ENCODE peak calls at places on chromosomes 6 and 20, in eight cellular contexts. One of them, this sample, is unnamed.
A peak's percentile ranks its signal among the peaks of the same experiment; 100 is the strongest.

GRCh38 chr20:44133424-44133823 is 53.6 kb downstream of the JPH2 start:
- ATAC-seq in effector memory CD8-positive, alpha-beta T cell: no peak
- ATAC-seq in HCT116: no peak
- ATAC-seq in activated CD8-positive, alpha-beta memory T cell treated with anti-CD3 and anti-CD28 coated beads, Interleukin-2, amount 10 ng/mL, durations not matched to agents 7 days and 5 days: peak; percentile 7
- ATAC-seq in right cardiac atrium: no peak
- ATAC-seq in activated T-cell treated with anti-CD3 and anti-CD28 coated beads, Interleukin-2, amount 50 U/mL, for 4 hours: no peak
- ATAC-seq in PC-3: no peak
- ATAC-seq in SK-N-SH treated with all-trans-retinoic acid at 6 μM for 48 hours: no peak
- ATAC-seq in this sample: no peak

GRCh38 chr20:5689451-5689850 is 60.8 kb upstream of the SHLD1 start:
- ATAC-seq in activated T-cell treated with anti-CD3 and anti-CD28 coated beads, Interleukin-2, amount 50 U/mL, for 4 hours: no peak
- ATAC-seq in right cardiac atrium: peak; percentile 20
- ATAC-seq in SK-N-SH treated with all-trans-retinoic acid at 6 μM for 48 hours: no peak
- ATAC-seq in HCT116: no peak
- ATAC-seq in effector memory CD8-positive, alpha-beta T cell: no peak
- ATAC-seq in activated CD8-positive, alpha-beta memory T cell treated with anti-CD3 and anti-CD28 coated beads, Interleukin-2, amount 10 ng/mL, durations not matched to agents 7 days and 5 days: no peak
- ATAC-seq in PC-3: no peak
- ATAC-seq in this sample: no peak

GRCh38 chr6:27867051-27867940 is 44.9 kb downstream of the OR2B2 start:
- ATAC-seq in PC-3: no peak
- ATAC-seq in effector memory CD8-positive, alpha-beta T cell: peak; percentile 24
- ATAC-seq in HCT116: no peak
- ATAC-seq in activated CD8-positive, alpha-beta memory T cell treated with anti-CD3 and anti-CD28 coated beads, Interleukin-2, amount 10 ng/mL, durations not matched to agents 7 days and 5 days: peak; percentile 32
- ATAC-seq in right cardiac atrium: peak; percentile 37
- ATAC-seq in activated T-cell treated with anti-CD3 and anti-CD28 coated beads, Interleukin-2, amount 50 U/mL, for 4 hours: peak; percentile 34
- ATAC-seq in SK-N-SH treated with all-trans-retinoic acid at 6 μM for 48 hours: peak; percentile 62
- ATAC-seq in this sample: no peak

GRCh38 chr20:36467076-36467999 is 74.0 kb upstream of the MYL9 start:
- ATAC-seq in effector memory CD8-positive, alpha-beta T cell: peak; percentile 44
- ATAC-seq in PC-3: peak; percentile 12
- ATAC-seq in HCT116: no peak
- ATAC-seq in SK-N-SH treated with all-trans-retinoic acid at 6 μM for 48 hours: no peak
- ATAC-seq in activated CD8-positive, alpha-beta memory T cell treated with anti-CD3 and anti-CD28 coated beads, Interleukin-2, amount 10 ng/mL, durations not matched to agents 7 days and 5 days: peak; percentile 24
- ATAC-seq in right cardiac atrium: peak; percentile 66
- ATAC-seq in activated T-cell treated with anti-CD3 and anti-CD28 coated beads, Interleukin-2, amount 50 U/mL, for 4 hours: no peak
- ATAC-seq in this sample: peak; percentile 54

GRCh38 chr6:165820407-165820806 is 157.4 kb upstream of the PDE10A start:
- ATAC-seq in PC-3: no peak
- ATAC-seq in effector memory CD8-positive, alpha-beta T cell: no peak
- ATAC-seq in SK-N-SH treated with all-trans-retinoic acid at 6 μM for 48 hours: no peak
- ATAC-seq in HCT116: no peak
- ATAC-seq in right cardiac atrium: no peak
- ATAC-seq in activated CD8-positive, alpha-beta memory T cell treated with anti-CD3 and anti-CD28 coated beads, Interleukin-2, amount 10 ng/mL, durations not matched to agents 7 days and 5 days: no peak
- ATAC-seq in activated T-cell treated with anti-CD3 and anti-CD28 coated beads, Interleukin-2, amount 50 U/mL, for 4 hours: no peak
- ATAC-seq in this sample: no peak

GRCh38 chr6:89364586-89364985 is 12.1 kb upstream of the UBE2J1 start:
- ATAC-seq in activated CD8-positive, alpha-beta memory T cell treated with anti-CD3 and anti-CD28 coated beads, Interleukin-2, amount 10 ng/mL, durations not matched to agents 7 days and 5 days: no peak
- ATAC-seq in effector memory CD8-positive, alpha-beta T cell: no peak
- ATAC-seq in HCT116: no peak
- ATAC-seq in PC-3: no peak
- ATAC-seq in SK-N-SH treated with all-trans-retinoic acid at 6 μM for 48 hours: no peak
- ATAC-seq in activated T-cell treated with anti-CD3 and anti-CD28 coated beads, Interleukin-2, amount 50 U/mL, for 4 hours: no peak
- ATAC-seq in right cardiac atrium: no peak
- ATAC-seq in this sample: no peak

GRCh38 chr6:11343963-11344714 is 111.7 kb upstream of the NEDD9 start:
- ATAC-seq in activated T-cell treated with anti-CD3 and anti-CD28 coated beads, Interleukin-2, amount 50 U/mL, for 4 hours: peak; percentile 25
- ATAC-seq in right cardiac atrium: peak; percentile 26
- ATAC-seq in SK-N-SH treated with all-trans-retinoic acid at 6 μM for 48 hours: no peak
- ATAC-seq in activated CD8-positive, alpha-beta memory T cell treated with anti-CD3 and anti-CD28 coated beads, Interleukin-2, amount 10 ng/mL, durations not matched to agents 7 days and 5 days: peak; percentile 20
- ATAC-seq in PC-3: peak; percentile 93
- ATAC-seq in effector memory CD8-positive, alpha-beta T cell: peak; percentile 39
- ATAC-seq in HCT116: peak; percentile 93
- ATAC-seq in this sample: no peak

GRCh38 chr6:156557269-156557885 is 219.8 kb upstream of the ARID1B start:
- ATAC-seq in activated T-cell treated with anti-CD3 and anti-CD28 coated beads, Interleukin-2, amount 50 U/mL, for 4 hours: no peak
- ATAC-seq in activated CD8-positive, alpha-beta memory T cell treated with anti-CD3 and anti-CD28 coated beads, Interleukin-2, amount 10 ng/mL, durations not matched to agents 7 days and 5 days: no peak
- ATAC-seq in effector memory CD8-positive, alpha-beta T cell: no peak
- ATAC-seq in HCT116: peak; percentile 58
- ATAC-seq in PC-3: peak; percentile 61
- ATAC-seq in SK-N-SH treated with all-trans-retinoic acid at 6 μM for 48 hours: no peak
- ATAC-seq in right cardiac atrium: peak; percentile 85
- ATAC-seq in this sample: peak; percentile 75

GRCh38 chr20:39421571-39422099 is 459.5 kb downstream of the DHX35 start:
- ATAC-seq in effector memory CD8-positive, alpha-beta T cell: no peak
- ATAC-seq in HCT116: no peak
- ATAC-seq in PC-3: no peak
- ATAC-seq in SK-N-SH treated with all-trans-retinoic acid at 6 μM for 48 hours: no peak
- ATAC-seq in activated CD8-positive, alpha-beta memory T cell treated with anti-CD3 and anti-CD28 coated beads, Interleukin-2, amount 10 ng/mL, durations not matched to agents 7 days and 5 days: no peak
- ATAC-seq in activated T-cell treated with anti-CD3 and anti-CD28 coated beads, Interleukin-2, amount 50 U/mL, for 4 hours: no peak
- ATAC-seq in right cardiac atrium: no peak
- ATAC-seq in this sample: no peak

GRCh38 chr6:81263531-81264168 is 488.8 kb downstream of the TENT5A start:
- ATAC-seq in SK-N-SH treated with all-trans-retinoic acid at 6 μM for 48 hours: no peak
- ATAC-seq in activated T-cell treated with anti-CD3 and anti-CD28 coated beads, Interleukin-2, amount 50 U/mL, for 4 hours: no peak
- ATAC-seq in activated CD8-positive, alpha-beta memory T cell treated with anti-CD3 and anti-CD28 coated beads, Interleukin-2, amount 10 ng/mL, durations not matched to agents 7 days and 5 days: no peak
- ATAC-seq in right cardiac atrium: peak; percentile 26
- ATAC-seq in PC-3: no peak
- ATAC-seq in effector memory CD8-positive, alpha-beta T cell: no peak
- ATAC-seq in HCT116: no peak
- ATAC-seq in this sample: no peak

GRCh38 chr6:53294095-53294494 is 54.7 kb downstream of the ELOVL5 start:
- ATAC-seq in activated CD8-positive, alpha-beta memory T cell treated with anti-CD3 and anti-CD28 coated beads, Interleukin-2, amount 10 ng/mL, durations not matched to agents 7 days and 5 days: peak; percentile 41
- ATAC-seq in PC-3: no peak
- ATAC-seq in right cardiac atrium: no peak
- ATAC-seq in activated T-cell treated with anti-CD3 and anti-CD28 coated beads, Interleukin-2, amount 50 U/mL, for 4 hours: no peak
- ATAC-seq in HCT116: peak; percentile 64
- ATAC-seq in SK-N-SH treated with all-trans-retinoic acid at 6 μM for 48 hours: peak; percentile 73
- ATAC-seq in effector memory CD8-positive, alpha-beta T cell: peak; percentile 25
- ATAC-seq in this sample: no peak

GRCh38 chr20:19566226-19566960 is 191.7 kb upstream of the RIN2 start:
- ATAC-seq in activated T-cell treated with anti-CD3 and anti-CD28 coated beads, Interleukin-2, amount 50 U/mL, for 4 hours: no peak
- ATAC-seq in activated CD8-positive, alpha-beta memory T cell treated with anti-CD3 and anti-CD28 coated beads, Interleukin-2, amount 10 ng/mL, durations not matched to agents 7 days and 5 days: no peak
- ATAC-seq in effector memory CD8-positive, alpha-beta T cell: no peak
- ATAC-seq in SK-N-SH treated with all-trans-retinoic acid at 6 μM for 48 hours: no peak
- ATAC-seq in PC-3: no peak
- ATAC-seq in HCT116: no peak
- ATAC-seq in right cardiac atrium: no peak
- ATAC-seq in this sample: no peak

GRCh38 chr6:5550631-5551030 is 289.3 kb downstream of the FARS2 start:
- ATAC-seq in effector memory CD8-positive, alpha-beta T cell: no peak
- ATAC-seq in activated CD8-positive, alpha-beta memory T cell treated with anti-CD3 and anti-CD28 coated beads, Interleukin-2, amount 10 ng/mL, durations not matched to agents 7 days and 5 days: no peak
- ATAC-seq in HCT116: no peak
- ATAC-seq in PC-3: no peak
- ATAC-seq in right cardiac atrium: no peak
- ATAC-seq in activated T-cell treated with anti-CD3 and anti-CD28 coated beads, Interleukin-2, amount 50 U/mL, for 4 hours: no peak
- ATAC-seq in SK-N-SH treated with all-trans-retinoic acid at 6 μM for 48 hours: no peak
- ATAC-seq in this sample: no peak

GRCh38 chr6:170042086-170042485 is 248.8 kb downstream of the DLL1 start:
- ATAC-seq in right cardiac atrium: peak; percentile 18
- ATAC-seq in HCT116: no peak
- ATAC-seq in SK-N-SH treated with all-trans-retinoic acid at 6 μM for 48 hours: no peak
- ATAC-seq in activated CD8-positive, alpha-beta memory T cell treated with anti-CD3 and anti-CD28 coated beads, Interleukin-2, amount 10 ng/mL, durations not matched to agents 7 days and 5 days: no peak
- ATAC-seq in effector memory CD8-positive, alpha-beta T cell: no peak
- ATAC-seq in PC-3: no peak
- ATAC-seq in activated T-cell treated with anti-CD3 and anti-CD28 coated beads, Interleukin-2, amount 50 U/mL, for 4 hours: no peak
- ATAC-seq in this sample: no peak

GRCh38 chr6:167056370-167056769 is 57.2 kb downstream of the CEP43 start:
- ATAC-seq in effector memory CD8-positive, alpha-beta T cell: peak; percentile 93
- ATAC-seq in activated T-cell treated with anti-CD3 and anti-CD28 coated beads, Interleukin-2, amount 50 U/mL, for 4 hours: peak; percentile 85
- ATAC-seq in SK-N-SH treated with all-trans-retinoic acid at 6 μM for 48 hours: no peak
- ATAC-seq in activated CD8-positive, alpha-beta memory T cell treated with anti-CD3 and anti-CD28 coated beads, Interleukin-2, amount 10 ng/mL, durations not matched to agents 7 days and 5 days: peak; percentile 58
- ATAC-seq in PC-3: no peak
- ATAC-seq in right cardiac atrium: no peak
- ATAC-seq in HCT116: no peak
- ATAC-seq in this sample: no peak

GRCh38 chr6:132818404-132819359 is 4.3 kb downstream of the RPS12 start:
- ATAC-seq in activated CD8-positive, alpha-beta memory T cell treated with anti-CD3 and anti-CD28 coated beads, Interleukin-2, amount 10 ng/mL, durations not matched to agents 7 days and 5 days: no peak
- ATAC-seq in SK-N-SH treated with all-trans-retinoic acid at 6 μM for 48 hours: no peak
- ATAC-seq in activated T-cell treated with anti-CD3 and anti-CD28 coated beads, Interleukin-2, amount 50 U/mL, for 4 hours: peak; percentile 1
- ATAC-seq in right cardiac atrium: no peak
- ATAC-seq in effector memory CD8-positive, alpha-beta T cell: no peak
- ATAC-seq in PC-3: no peak
- ATAC-seq in HCT116: peak; percentile 5
- ATAC-seq in this sample: no peak

GRCh38 chr6:159961523-159961922 is 7.4 kb upstream of the IGF2R start:
- ATAC-seq in SK-N-SH treated with all-trans-retinoic acid at 6 μM for 48 hours: no peak
- ATAC-seq in activated CD8-positive, alpha-beta memory T cell treated with anti-CD3 and anti-CD28 coated beads, Interleukin-2, amount 10 ng/mL, durations not matched to agents 7 days and 5 days: no peak
- ATAC-seq in activated T-cell treated with anti-CD3 and anti-CD28 coated beads, Interleukin-2, amount 50 U/mL, for 4 hours: no peak
- ATAC-seq in PC-3: peak; percentile 86
- ATAC-seq in HCT116: no peak
- ATAC-seq in effector memory CD8-positive, alpha-beta T cell: no peak
- ATAC-seq in right cardiac atrium: peak; percentile 24
- ATAC-seq in this sample: no peak

GRCh38 chr20:17680128-17680835 is 1.8 kb downstream of the RRBP1 start:
- ATAC-seq in HCT116: no peak
- ATAC-seq in PC-3: peak; percentile 0
- ATAC-seq in SK-N-SH treated with all-trans-retinoic acid at 6 μM for 48 hours: no peak
- ATAC-seq in activated CD8-positive, alpha-beta memory T cell treated with anti-CD3 and anti-CD28 coated beads, Interleukin-2, amount 10 ng/mL, durations not matched to agents 7 days and 5 days: no peak
- ATAC-seq in effector memory CD8-positive, alpha-beta T cell: no peak
- ATAC-seq in right cardiac atrium: peak; percentile 4
- ATAC-seq in activated T-cell treated with anti-CD3 and anti-CD28 coated beads, Interleukin-2, amount 50 U/mL, for 4 hours: no peak
- ATAC-seq in this sample: no peak

GRCh38 chr6:6920114-6920983 is 187.4 kb upstream of the RREB1 start:
- ATAC-seq in activated CD8-positive, alpha-beta memory T cell treated with anti-CD3 and anti-CD28 coated beads, Interleukin-2, amount 10 ng/mL, durations not matched to agents 7 days and 5 days: no peak
- ATAC-seq in SK-N-SH treated with all-trans-retinoic acid at 6 μM for 48 hours: no peak
- ATAC-seq in activated T-cell treated with anti-CD3 and anti-CD28 coated beads, Interleukin-2, amount 50 U/mL, for 4 hours: no peak
- ATAC-seq in PC-3: no peak
- ATAC-seq in effector memory CD8-positive, alpha-beta T cell: no peak
- ATAC-seq in HCT116: no peak
- ATAC-seq in right cardiac atrium: no peak
- ATAC-seq in this sample: no peak

GRCh38 chr6:134230087-134230717 is 87.7 kb downstream of the SGK1 start:
- ATAC-seq in effector memory CD8-positive, alpha-beta T cell: no peak
- ATAC-seq in activated CD8-positive, alpha-beta memory T cell treated with anti-CD3 and anti-CD28 coated beads, Interleukin-2, amount 10 ng/mL, durations not matched to agents 7 days and 5 days: no peak
- ATAC-seq in activated T-cell treated with anti-CD3 and anti-CD28 coated beads, Interleukin-2, amount 50 U/mL, for 4 hours: no peak
- ATAC-seq in HCT116: no peak
- ATAC-seq in PC-3: no peak
- ATAC-seq in SK-N-SH treated with all-trans-retinoic acid at 6 μM for 48 hours: no peak
- ATAC-seq in right cardiac atrium: no peak
- ATAC-seq in this sample: no peak

GRCh38 chr20:37914672-37915433 is 11.9 kb downstream of the VSTM2L start:
- ATAC-seq in SK-N-SH treated with all-trans-retinoic acid at 6 μM for 48 hours: peak; percentile 12
- ATAC-seq in right cardiac atrium: peak; percentile 57
- ATAC-seq in activated CD8-positive, alpha-beta memory T cell treated with anti-CD3 and anti-CD28 coated beads, Interleukin-2, amount 10 ng/mL, durations not matched to agents 7 days and 5 days: peak; percentile 39
- ATAC-seq in HCT116: no peak
- ATAC-seq in PC-3: no peak
- ATAC-seq in activated T-cell treated with anti-CD3 and anti-CD28 coated beads, Interleukin-2, amount 50 U/mL, for 4 hours: peak; percentile 50
- ATAC-seq in effector memory CD8-positive, alpha-beta T cell: peak; percentile 50
- ATAC-seq in this sample: peak; percentile 13

GRCh38 chr20:45951474-45951873 is 17.0 kb downstream of the PCIF1 start:
- ATAC-seq in HCT116: no peak
- ATAC-seq in SK-N-SH treated with all-trans-retinoic acid at 6 μM for 48 hours: no peak
- ATAC-seq in PC-3: no peak
- ATAC-seq in right cardiac atrium: no peak
- ATAC-seq in effector memory CD8-positive, alpha-beta T cell: peak; percentile 50
- ATAC-seq in activated T-cell treated with anti-CD3 and anti-CD28 coated beads, Interleukin-2, amount 50 U/mL, for 4 hours: no peak
- ATAC-seq in activated CD8-positive, alpha-beta memory T cell treated with anti-CD3 and anti-CD28 coated beads, Interleukin-2, amount 10 ng/mL, durations not matched to agents 7 days and 5 days: no peak
- ATAC-seq in this sample: no peak

GRCh38 chr6:98834060-98835031 is at the start of gene POU3F2:
- ATAC-seq in SK-N-SH treated with all-trans-retinoic acid at 6 μM for 48 hours: peak; percentile 78
- ATAC-seq in activated T-cell treated with anti-CD3 and anti-CD28 coated beads, Interleukin-2, amount 50 U/mL, for 4 hours: peak; percentile 76
- ATAC-seq in PC-3: peak; percentile 63
- ATAC-seq in right cardiac atrium: peak; percentile 84
- ATAC-seq in activated CD8-positive, alpha-beta memory T cell treated with anti-CD3 and anti-CD28 coated beads, Interleukin-2, amount 10 ng/mL, durations not matched to agents 7 days and 5 days: peak; percentile 72
- ATAC-seq in effector memory CD8-positive, alpha-beta T cell: peak; percentile 66
- ATAC-seq in HCT116: no peak
- ATAC-seq in this sample: peak; percentile 57

GRCh38 chr6:21586760-21587181 is 6.8 kb upstream of the SOX4 start:
- ATAC-seq in activated CD8-positive, alpha-beta memory T cell treated with anti-CD3 and anti-CD28 coated beads, Interleukin-2, amount 10 ng/mL, durations not matched to agents 7 days and 5 days: no peak
- ATAC-seq in HCT116: peak; percentile 62
- ATAC-seq in activated T-cell treated with anti-CD3 and anti-CD28 coated beads, Interleukin-2, amount 50 U/mL, for 4 hours: no peak
- ATAC-seq in PC-3: peak; percentile 20
- ATAC-seq in effector memory CD8-positive, alpha-beta T cell: no peak
- ATAC-seq in right cardiac atrium: no peak
- ATAC-seq in SK-N-SH treated with all-trans-retinoic acid at 6 μM for 48 hours: no peak
- ATAC-seq in this sample: no peak

GRCh38 chr6:120606743-120607142 is 727.5 kb downstream of the TBC1D32 start:
- ATAC-seq in activated T-cell treated with anti-CD3 and anti-CD28 coated beads, Interleukin-2, amount 50 U/mL, for 4 hours: no peak
- ATAC-seq in SK-N-SH treated with all-trans-retinoic acid at 6 μM for 48 hours: no peak
- ATAC-seq in right cardiac atrium: no peak
- ATAC-seq in effector memory CD8-positive, alpha-beta T cell: no peak
- ATAC-seq in activated CD8-positive, alpha-beta memory T cell treated with anti-CD3 and anti-CD28 coated beads, Interleukin-2, amount 10 ng/mL, durations not matched to agents 7 days and 5 days: no peak
- ATAC-seq in PC-3: no peak
- ATAC-seq in HCT116: no peak
- ATAC-seq in this sample: no peak

GRCh38 chr6:42441661-42442081 is 10.1 kb downstream of the TRERF1 start:
- ATAC-seq in SK-N-SH treated with all-trans-retinoic acid at 6 μM for 48 hours: no peak
- ATAC-seq in HCT116: no peak
- ATAC-seq in activated CD8-positive, alpha-beta memory T cell treated with anti-CD3 and anti-CD28 coated beads, Interleukin-2, amount 10 ng/mL, durations not matched to agents 7 days and 5 days: peak; percentile 74
- ATAC-seq in effector memory CD8-positive, alpha-beta T cell: peak; percentile 73
- ATAC-seq in right cardiac atrium: peak; percentile 15
- ATAC-seq in activated T-cell treated with anti-CD3 and anti-CD28 coated beads, Interleukin-2, amount 50 U/mL, for 4 hours: peak; percentile 75
- ATAC-seq in PC-3: no peak
- ATAC-seq in this sample: peak; percentile 11

GRCh38 chr20:2544211-2544610 is 7.8 kb downstream of the TMC2 start:
- ATAC-seq in effector memory CD8-positive, alpha-beta T cell: no peak
- ATAC-seq in SK-N-SH treated with all-trans-retinoic acid at 6 μM for 48 hours: no peak
- ATAC-seq in HCT116: no peak
- ATAC-seq in right cardiac atrium: no peak
- ATAC-seq in PC-3: no peak
- ATAC-seq in activated CD8-positive, alpha-beta memory T cell treated with anti-CD3 and anti-CD28 coated beads, Interleukin-2, amount 10 ng/mL, durations not matched to agents 7 days and 5 days: no peak
- ATAC-seq in activated T-cell treated with anti-CD3 and anti-CD28 coated beads, Interleukin-2, amount 50 U/mL, for 4 hours: no peak
- ATAC-seq in this sample: no peak

GRCh38 chr20:53574819-53575218 is 18.8 kb downstream of the ZNF217 start:
- ATAC-seq in HCT116: no peak
- ATAC-seq in SK-N-SH treated with all-trans-retinoic acid at 6 μM for 48 hours: no peak
- ATAC-seq in activated CD8-positive, alpha-beta memory T cell treated with anti-CD3 and anti-CD28 coated beads, Interleukin-2, amount 10 ng/mL, durations not matched to agents 7 days and 5 days: no peak
- ATAC-seq in PC-3: no peak
- ATAC-seq in right cardiac atrium: no peak
- ATAC-seq in activated T-cell treated with anti-CD3 and anti-CD28 coated beads, Interleukin-2, amount 50 U/mL, for 4 hours: no peak
- ATAC-seq in effector memory CD8-positive, alpha-beta T cell: no peak
- ATAC-seq in this sample: no peak

GRCh38 chr20:17538517-17539170 is 7.5 kb upstream of the BFSP1 start:
- ATAC-seq in activated T-cell treated with anti-CD3 and anti-CD28 coated beads, Interleukin-2, amount 50 U/mL, for 4 hours: peak; percentile 65
- ATAC-seq in PC-3: peak; percentile 68
- ATAC-seq in SK-N-SH treated with all-trans-retinoic acid at 6 μM for 48 hours: no peak
- ATAC-seq in HCT116: peak; percentile 58
- ATAC-seq in activated CD8-positive, alpha-beta memory T cell treated with anti-CD3 and anti-CD28 coated beads, Interleukin-2, amount 10 ng/mL, durations not matched to agents 7 days and 5 days: peak; percentile 77
- ATAC-seq in effector memory CD8-positive, alpha-beta T cell: no peak
- ATAC-seq in right cardiac atrium: no peak
- ATAC-seq in this sample: no peak

GRCh38 chr6:107061125-107062020 is 33.4 kb downstream of the MTRES1 start:
- ATAC-seq in right cardiac atrium: no peak
- ATAC-seq in activated CD8-positive, alpha-beta memory T cell treated with anti-CD3 and anti-CD28 coated beads, Interleukin-2, amount 10 ng/mL, durations not matched to agents 7 days and 5 days: peak; percentile 61
- ATAC-seq in PC-3: no peak
- ATAC-seq in effector memory CD8-positive, alpha-beta T cell: peak; percentile 54
- ATAC-seq in SK-N-SH treated with all-trans-retinoic acid at 6 μM for 48 hours: no peak
- ATAC-seq in activated T-cell treated with anti-CD3 and anti-CD28 coated beads, Interleukin-2, amount 50 U/mL, for 4 hours: no peak
- ATAC-seq in HCT116: no peak
- ATAC-seq in this sample: no peak

GRCh38 chr6:135546206-135546605 is 48.7 kb upstream of the AHI1 start:
- ATAC-seq in right cardiac atrium: peak; percentile 91
- ATAC-seq in activated CD8-positive, alpha-beta memory T cell treated with anti-CD3 and anti-CD28 coated beads, Interleukin-2, amount 10 ng/mL, durations not matched to agents 7 days and 5 days: no peak
- ATAC-seq in effector memory CD8-positive, alpha-beta T cell: no peak
- ATAC-seq in SK-N-SH treated with all-trans-retinoic acid at 6 μM for 48 hours: no peak
- ATAC-seq in PC-3: no peak
- ATAC-seq in HCT116: no peak
- ATAC-seq in activated T-cell treated with anti-CD3 and anti-CD28 coated beads, Interleukin-2, amount 50 U/mL, for 4 hours: no peak
- ATAC-seq in this sample: no peak

GRCh38 chr6:141199074-141199473 is 933.7 kb upstream of the GJE1 start:
- ATAC-seq in PC-3: no peak
- ATAC-seq in right cardiac atrium: no peak
- ATAC-seq in effector memory CD8-positive, alpha-beta T cell: no peak
- ATAC-seq in activated T-cell treated with anti-CD3 and anti-CD28 coated beads, Interleukin-2, amount 50 U/mL, for 4 hours: no peak
- ATAC-seq in SK-N-SH treated with all-trans-retinoic acid at 6 μM for 48 hours: peak; percentile 35
- ATAC-seq in HCT116: no peak
- ATAC-seq in activated CD8-positive, alpha-beta memory T cell treated with anti-CD3 and anti-CD28 coated beads, Interleukin-2, amount 10 ng/mL, durations not matched to agents 7 days and 5 days: no peak
- ATAC-seq in this sample: no peak

GRCh38 chr6:31107052-31107451 is 5.3 kb downstream of the C6orf15 start:
- ATAC-seq in effector memory CD8-positive, alpha-beta T cell: no peak
- ATAC-seq in PC-3: no peak
- ATAC-seq in right cardiac atrium: no peak
- ATAC-seq in HCT116: no peak
- ATAC-seq in SK-N-SH treated with all-trans-retinoic acid at 6 μM for 48 hours: no peak
- ATAC-seq in activated T-cell treated with anti-CD3 and anti-CD28 coated beads, Interleukin-2, amount 50 U/mL, for 4 hours: no peak
- ATAC-seq in activated CD8-positive, alpha-beta memory T cell treated with anti-CD3 and anti-CD28 coated beads, Interleukin-2, amount 10 ng/mL, durations not matched to agents 7 days and 5 days: no peak
- ATAC-seq in this sample: no peak

GRCh38 chr6:111114484-111114883 is 27.2 kb downstream of the SLC16A10 start:
- ATAC-seq in effector memory CD8-positive, alpha-beta T cell: peak; percentile 58
- ATAC-seq in activated CD8-positive, alpha-beta memory T cell treated with anti-CD3 and anti-CD28 coated beads, Interleukin-2, amount 10 ng/mL, durations not matched to agents 7 days and 5 days: no peak
- ATAC-seq in PC-3: no peak
- ATAC-seq in right cardiac atrium: no peak
- ATAC-seq in HCT116: no peak
- ATAC-seq in activated T-cell treated with anti-CD3 and anti-CD28 coated beads, Interleukin-2, amount 50 U/mL, for 4 hours: no peak
- ATAC-seq in SK-N-SH treated with all-trans-retinoic acid at 6 μM for 48 hours: no peak
- ATAC-seq in this sample: no peak